ENCODE peak calls at places on chromosomes 3 and 15, in eight cellular contexts. A, C, W, F, N, Z, Q and L are unnamed samples.

GRCh38 chr15:79724312-79724711 is 172.5 kb downstream of the MTHFS start:
- DNase-seq in Q (peak; percentile 7), A (no peak), W (no peak), Z (no peak), F (no peak), C (no peak), N (no peak), L (no peak)

GRCh38 chr3:123444744-123445143 is 4.1 kb downstream of the ADCY5 start:
- DNase-seq in C (no peak), F (no peak), Z (no peak), W (no peak), N (no peak), Q (no peak), A (no peak), L (no peak)

GRCh38 chr15:81852826-81853225 is 193.0 kb downstream of the MEX3B start:
- DNase-seq in A (no peak), Z (no peak), W (no peak), F (no peak), C (no peak), Q (no peak), N (no peak), L (no peak)

GRCh38 chr3:10273697-10274305 is 18.9 kb downstream of the GHRL start:
- DNase-seq in A (no peak), Z (no peak), W (no peak), N (no peak), Q (peak; percentile 21), C (no peak), F (no peak), L (no peak)

GRCh38 chr3:116815831-116816588 is 106.4 kb downstream of the TUSC7 start:
- DNase-seq in C (no peak), W (no peak), Q (peak; percentile 38), Z (no peak), N (no peak), A (no peak), F (peak; percentile 87), L (no peak)

GRCh38 chr3:24680214-24680967 is 185.7 kb upstream of the THRB start:
- DNase-seq in F (peak; percentile 67), C (peak; percentile 72), Q (no peak), Z (peak; percentile 67), W (peak; percentile 73), N (peak; percentile 89), A (peak; percentile 57), L (peak; percentile 83)

GRCh38 chr3:80559701-80560100 is 791.9 kb upstream of the ROBO1 start:
- DNase-seq in F (no peak), C (no peak), Q (no peak), A (no peak), W (no peak), N (no peak), Z (no peak), L (no peak)

GRCh38 chr3:29183346-29184087 is 97.4 kb upstream of the RBMS3 start:
- DNase-seq in C (peak; percentile 12), N (no peak), W (no peak), Z (no peak), A (no peak), Q (peak; percentile 40), F (no peak), L (no peak)

GRCh38 chr3:129599607-129600006 is 6.9 kb downstream of the PLXND1 start:
- DNase-seq in C (no peak), F (no peak), Z (no peak), W (peak; percentile 85), Q (peak; percentile 37), N (no peak), A (peak; percentile 94), L (peak; percentile 56)

GRCh38 chr15:78626611-78627010 is 5.8 kb upstream of the CHRNA3 start:
- DNase-seq in Z (no peak), N (no peak), F (no peak), Q (no peak), C (no peak), A (no peak), W (no peak), L (no peak)

GRCh38 chr3:132650153-132650552 is 9.5 kb downstream of the ACAD11 start:
- DNase-seq in Z (no peak), F (no peak), W (no peak), N (no peak), Q (no peak), A (no peak), C (no peak), L (no peak)

GRCh38 chr3:54067060-54067459 is 55.3 kb upstream of the CACNA2D3 start:
- DNase-seq in Q (peak; percentile 45), F (no peak), C (no peak), A (no peak), W (no peak), Z (no peak), N (no peak), L (no peak)

GRCh38 chr15:66940368-66940767 is 125.0 kb upstream of the SMAD3 start:
- DNase-seq in N (no peak), F (no peak), A (no peak), Z (no peak), Q (no peak), C (peak; percentile 32), W (no peak), L (no peak)

GRCh38 chr3:40908612-40909011 is 290.7 kb upstream of the CTNNB1 start:
- DNase-seq in F (no peak), W (no peak), Z (no peak), N (no peak), A (no peak), C (no peak), Q (no peak), L (no peak)

GRCh38 chr15:98143116-98143515 is 182.6 kb downstream of the ARRDC4 start:
- DNase-seq in Q (no peak), N (no peak), W (no peak), Z (no peak), F (no peak), C (no peak), A (no peak), L (no peak)

GRCh38 chr15:95018888-95019545 is 787.7 kb downstream of the MCTP2 start:
- DNase-seq in Q (peak; percentile 12), N (no peak), W (no peak), Z (no peak), A (peak; percentile 86), C (no peak), F (no peak), L (no peak)